ENCODE peak calls at places on chromosomes 11 and 22, in seven cellular contexts. One of them, this sample, is unnamed.

GRCh38 chr22:48897959-48898358 is 929.7 kb downstream of the BRD1 start:
- DNase-seq in Peyer's patch: no peak
- DNase-seq in fibroblast of mammary gland: no peak
- DNase-seq in astrocyte of the cerebellum: no peak
- DNase-seq in endodermal cell: no peak
- DNase-seq in H9: peak
- DNase-seq in epithelial cell of esophagus: no peak
- DNase-seq in this sample: no peak

GRCh38 chr22:29030618-29031235 is 30.9 kb downstream of the C22orf31 start:
- DNase-seq in Peyer's patch: no peak
- DNase-seq in fibroblast of mammary gland: peak
- DNase-seq in astrocyte of the cerebellum: peak
- DNase-seq in endodermal cell: peak
- DNase-seq in H9: peak
- DNase-seq in epithelial cell of esophagus: peak
- DNase-seq in this sample: peak

GRCh38 chr11:97143463-97143862 is 753.6 kb downstream of the JRKL start:
- DNase-seq in Peyer's patch: no peak
- DNase-seq in fibroblast of mammary gland: no peak
- DNase-seq in astrocyte of the cerebellum: no peak
- DNase-seq in endodermal cell: no peak
- DNase-seq in H9: no peak
- DNase-seq in epithelial cell of esophagus: no peak
- DNase-seq in this sample: no peak

GRCh38 chr11:57368106-57368826 is 12.7 kb downstream of the PRG3 start:
- DNase-seq in Peyer's patch: no peak
- DNase-seq in fibroblast of mammary gland: no peak
- DNase-seq in astrocyte of the cerebellum: no peak
- DNase-seq in endodermal cell: no peak
- DNase-seq in H9: no peak
- DNase-seq in epithelial cell of esophagus: peak
- DNase-seq in this sample: no peak

GRCh38 chr11:111631034-111631665 is 28.9 kb downstream of the SIK2 start:
- DNase-seq in Peyer's patch: no peak
- DNase-seq in fibroblast of mammary gland: peak
- DNase-seq in astrocyte of the cerebellum: no peak
- DNase-seq in endodermal cell: no peak
- DNase-seq in H9: no peak
- DNase-seq in epithelial cell of esophagus: no peak
- DNase-seq in this sample: no peak

GRCh38 chr11:100686476-100686875 is 612 bp upstream of the ARHGAP42 start:
- DNase-seq in Peyer's patch: no peak
- DNase-seq in fibroblast of mammary gland: no peak
- DNase-seq in astrocyte of the cerebellum: no peak
- DNase-seq in endodermal cell: peak
- DNase-seq in H9: peak
- DNase-seq in epithelial cell of esophagus: no peak
- DNase-seq in this sample: no peak

GRCh38 chr11:61554172-61554988 is 26.5 kb downstream of the SYT7 start:
- DNase-seq in Peyer's patch: no peak
- DNase-seq in fibroblast of mammary gland: peak
- DNase-seq in astrocyte of the cerebellum: no peak
- DNase-seq in endodermal cell: no peak
- DNase-seq in H9: no peak
- DNase-seq in epithelial cell of esophagus: peak
- DNase-seq in this sample: no peak

GRCh38 chr22:31103899-31104694 is 3.3 kb downstream of the SELENOM start:
- DNase-seq in Peyer's patch: no peak
- DNase-seq in fibroblast of mammary gland: no peak
- DNase-seq in astrocyte of the cerebellum: no peak
- DNase-seq in endodermal cell: no peak
- DNase-seq in H9: no peak
- DNase-seq in epithelial cell of esophagus: no peak
- DNase-seq in this sample: peak

GRCh38 chr11:105979997-105980703 is 41.9 kb downstream of the MSANTD4 start:
- DNase-seq in Peyer's patch: no peak
- DNase-seq in fibroblast of mammary gland: no peak
- DNase-seq in astrocyte of the cerebellum: no peak
- DNase-seq in endodermal cell: no peak
- DNase-seq in H9: no peak
- DNase-seq in epithelial cell of esophagus: no peak
- DNase-seq in this sample: no peak

GRCh38 chr11:30131535-30131934 is 99.3 kb upstream of the FSHB start:
- DNase-seq in Peyer's patch: no peak
- DNase-seq in fibroblast of mammary gland: no peak
- DNase-seq in astrocyte of the cerebellum: no peak
- DNase-seq in endodermal cell: no peak
- DNase-seq in H9: no peak
- DNase-seq in epithelial cell of esophagus: peak
- DNase-seq in this sample: no peak

GRCh38 chr11:122804796-122805195 is 33.5 kb upstream of the CRTAM start:
- DNase-seq in Peyer's patch: no peak
- DNase-seq in fibroblast of mammary gland: no peak
- DNase-seq in astrocyte of the cerebellum: no peak
- DNase-seq in endodermal cell: no peak
- DNase-seq in H9: no peak
- DNase-seq in epithelial cell of esophagus: peak
- DNase-seq in this sample: no peak

GRCh38 chr11:37496196-37496595 is 898.2 kb upstream of the RAG2 start:
- DNase-seq in Peyer's patch: no peak
- DNase-seq in fibroblast of mammary gland: peak
- DNase-seq in astrocyte of the cerebellum: no peak
- DNase-seq in endodermal cell: no peak
- DNase-seq in H9: no peak
- DNase-seq in epithelial cell of esophagus: peak
- DNase-seq in this sample: no peak

GRCh38 chr11:86067230-86068137 is 1.4 kb downstream of the PICALM start:
- DNase-seq in Peyer's patch: no peak
- DNase-seq in fibroblast of mammary gland: no peak
- DNase-seq in astrocyte of the cerebellum: no peak
- DNase-seq in endodermal cell: no peak
- DNase-seq in H9: no peak
- DNase-seq in epithelial cell of esophagus: peak
- DNase-seq in this sample: no peak

GRCh38 chr11:117300301-117300700 is 9.2 kb downstream of the BACE1-AS start:
- DNase-seq in Peyer's patch: no peak
- DNase-seq in fibroblast of mammary gland: peak
- DNase-seq in astrocyte of the cerebellum: peak
- DNase-seq in endodermal cell: peak
- DNase-seq in H9: peak
- DNase-seq in epithelial cell of esophagus: no peak
- DNase-seq in this sample: no peak

GRCh38 chr22:30806391-30806861 is 111.8 kb downstream of the OSBP2 start:
- DNase-seq in Peyer's patch: no peak
- DNase-seq in fibroblast of mammary gland: peak
- DNase-seq in astrocyte of the cerebellum: peak
- DNase-seq in endodermal cell: peak
- DNase-seq in H9: peak
- DNase-seq in epithelial cell of esophagus: peak
- DNase-seq in this sample: peak

GRCh38 chr11:75342231-75342918 is 9.1 kb downstream of the ARRB1 start:
- DNase-seq in Peyer's patch: no peak
- DNase-seq in fibroblast of mammary gland: no peak
- DNase-seq in astrocyte of the cerebellum: no peak
- DNase-seq in endodermal cell: peak
- DNase-seq in H9: no peak
- DNase-seq in epithelial cell of esophagus: no peak
- DNase-seq in this sample: no peak

GRCh38 chr11:10379871-10380568 is 75.0 kb upstream of the AMPD3 start:
- DNase-seq in Peyer's patch: no peak
- DNase-seq in fibroblast of mammary gland: peak
- DNase-seq in astrocyte of the cerebellum: no peak
- DNase-seq in endodermal cell: no peak
- DNase-seq in H9: no peak
- DNase-seq in epithelial cell of esophagus: peak
- DNase-seq in this sample: peak

DNA sequence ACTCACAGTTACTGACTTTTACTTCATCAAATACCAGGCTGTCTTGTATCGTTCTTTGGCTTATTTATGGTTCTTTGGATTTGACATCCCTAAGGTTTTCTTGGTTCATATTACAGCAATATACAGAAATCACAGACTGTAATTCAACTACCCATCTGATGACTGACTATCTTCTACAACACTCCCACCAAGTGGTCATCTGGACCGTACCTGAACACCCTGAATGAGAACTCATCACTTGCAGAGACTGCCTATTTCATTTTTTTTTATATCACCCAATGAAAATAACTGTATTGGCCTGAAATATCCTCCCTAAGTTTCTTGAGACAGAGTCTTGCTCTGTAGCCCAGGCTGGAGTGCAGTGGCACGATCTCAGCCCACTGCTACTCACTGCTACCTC is 9.5 kb upstream of the UPB1 start:
- DNase-seq in Peyer's patch: no peak
- DNase-seq in fibroblast of mammary gland: no peak
- DNase-seq in astrocyte of the cerebellum: no peak
- DNase-seq in endodermal cell: no peak
- DNase-seq in H9: no peak
- DNase-seq in epithelial cell of esophagus: no peak
- DNase-seq in this sample: no peak
- TF ChIP-seq CTCF in Peyer's patch: no peak
- TF ChIP-seq CTCF in fibroblast of mammary gland: no peak
- TF ChIP-seq CTCF in astrocyte of the cerebellum: peak
- TF ChIP-seq CTCF in endodermal cell: peak
- TF ChIP-seq CTCF in H9: peak
- TF ChIP-seq CTCF in epithelial cell of esophagus: no peak
- TF ChIP-seq CTCF in this sample: no peak

DNA sequence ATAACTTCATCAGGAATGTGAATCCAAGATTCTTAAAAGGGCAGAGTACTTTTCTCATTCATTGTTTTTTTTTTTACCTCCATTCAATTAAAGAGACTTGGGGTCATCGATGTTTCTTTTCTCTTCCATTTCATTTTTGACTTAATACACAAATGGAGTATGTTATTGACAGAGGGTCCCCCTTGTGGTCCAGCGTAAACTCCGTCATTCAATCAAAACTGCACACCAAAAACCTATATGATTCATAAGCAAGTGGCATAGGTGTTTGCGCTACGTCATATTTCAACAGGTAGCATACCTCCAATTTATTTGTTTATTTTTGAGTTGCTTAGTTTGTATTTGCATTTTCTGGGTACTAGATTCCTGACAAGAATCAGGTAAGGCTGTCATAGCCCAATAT is 12.7 kb upstream of the FOLH1 start:
- DNase-seq in Peyer's patch: no peak
- DNase-seq in fibroblast of mammary gland: no peak
- DNase-seq in astrocyte of the cerebellum: no peak
- DNase-seq in endodermal cell: no peak
- DNase-seq in H9: no peak
- DNase-seq in epithelial cell of esophagus: no peak
- DNase-seq in this sample: no peak
- TF ChIP-seq CTCF in Peyer's patch: no peak
- TF ChIP-seq CTCF in fibroblast of mammary gland: no peak
- TF ChIP-seq CTCF in astrocyte of the cerebellum: no peak
- TF ChIP-seq CTCF in endodermal cell: peak
- TF ChIP-seq CTCF in H9: no peak
- TF ChIP-seq CTCF in epithelial cell of esophagus: no peak
- TF ChIP-seq CTCF in this sample: no peak

DNA sequence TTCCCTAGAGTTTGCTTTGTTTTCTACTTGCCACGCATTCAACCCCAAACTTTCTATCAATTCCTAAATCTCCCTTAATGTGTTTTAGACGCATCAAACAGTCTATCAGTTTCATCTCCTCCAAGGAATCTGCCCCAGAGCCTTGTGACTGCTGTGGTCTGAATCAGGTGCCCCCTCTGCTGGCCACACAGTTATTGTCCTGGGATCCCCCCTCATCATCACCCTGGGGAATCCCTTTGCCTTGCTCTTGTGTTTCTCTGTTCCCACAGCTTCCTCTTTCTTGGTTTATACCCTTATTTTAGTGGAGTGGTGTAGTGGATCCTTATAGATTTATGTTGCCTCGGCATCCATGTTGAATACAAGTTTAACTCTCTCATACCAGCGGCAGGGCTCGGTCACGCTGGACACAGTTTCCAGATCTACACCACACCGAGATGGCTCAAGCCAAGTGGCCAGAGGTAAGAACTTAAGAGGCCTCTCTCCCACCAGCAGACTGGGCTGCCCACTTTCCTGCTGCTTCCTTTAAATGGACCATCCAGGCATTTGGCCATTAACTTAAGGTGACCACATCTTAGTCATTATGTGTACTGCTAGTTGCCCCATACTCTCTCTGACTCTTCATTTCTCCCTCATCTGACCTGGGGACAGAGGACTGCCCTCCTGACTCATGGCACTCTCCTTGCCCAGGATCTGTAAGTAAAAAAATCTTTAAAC is 8.2 kb downstream of the UPB1 start:
- DNase-seq in Peyer's patch: peak
- DNase-seq in fibroblast of mammary gland: peak
- DNase-seq in astrocyte of the cerebellum: peak
- DNase-seq in endodermal cell: peak
- DNase-seq in H9: peak
- DNase-seq in epithelial cell of esophagus: peak
- DNase-seq in this sample: no peak
- TF ChIP-seq CTCF in Peyer's patch: peak
- TF ChIP-seq CTCF in fibroblast of mammary gland: peak
- TF ChIP-seq CTCF in astrocyte of the cerebellum: peak
- TF ChIP-seq CTCF in endodermal cell: peak
- TF ChIP-seq CTCF in H9: peak
- TF ChIP-seq CTCF in epithelial cell of esophagus: peak
- TF ChIP-seq CTCF in this sample: peak

GRCh38 chr11:69943506-69943905 is 124.3 kb upstream of the FGF3 start:
- DNase-seq in Peyer's patch: no peak
- DNase-seq in fibroblast of mammary gland: no peak
- DNase-seq in astrocyte of the cerebellum: no peak
- DNase-seq in endodermal cell: no peak
- DNase-seq in H9: no peak
- DNase-seq in epithelial cell of esophagus: no peak
- DNase-seq in this sample: no peak

GRCh38 chr11:69944146-69944795 is 125.1 kb upstream of the FGF3 start:
- DNase-seq in Peyer's patch: no peak
- DNase-seq in fibroblast of mammary gland: no peak
- DNase-seq in astrocyte of the cerebellum: no peak
- DNase-seq in endodermal cell: no peak
- DNase-seq in H9: no peak
- DNase-seq in epithelial cell of esophagus: no peak
- DNase-seq in this sample: no peak

GRCh38 chr11:69941546-69942332 is 122.5 kb upstream of the FGF3 start:
- DNase-seq in Peyer's patch: no peak
- DNase-seq in fibroblast of mammary gland: no peak
- DNase-seq in astrocyte of the cerebellum: no peak
- DNase-seq in endodermal cell: no peak
- DNase-seq in H9: no peak
- DNase-seq in epithelial cell of esophagus: no peak
- DNase-seq in this sample: no peak

GRCh38 chr11:69942333-69942820 is 123.2 kb upstream of the FGF3 start:
- DNase-seq in Peyer's patch: no peak
- DNase-seq in fibroblast of mammary gland: no peak
- DNase-seq in astrocyte of the cerebellum: no peak
- DNase-seq in endodermal cell: no peak
- DNase-seq in H9: no peak
- DNase-seq in epithelial cell of esophagus: no peak
- DNase-seq in this sample: no peak

DNA sequence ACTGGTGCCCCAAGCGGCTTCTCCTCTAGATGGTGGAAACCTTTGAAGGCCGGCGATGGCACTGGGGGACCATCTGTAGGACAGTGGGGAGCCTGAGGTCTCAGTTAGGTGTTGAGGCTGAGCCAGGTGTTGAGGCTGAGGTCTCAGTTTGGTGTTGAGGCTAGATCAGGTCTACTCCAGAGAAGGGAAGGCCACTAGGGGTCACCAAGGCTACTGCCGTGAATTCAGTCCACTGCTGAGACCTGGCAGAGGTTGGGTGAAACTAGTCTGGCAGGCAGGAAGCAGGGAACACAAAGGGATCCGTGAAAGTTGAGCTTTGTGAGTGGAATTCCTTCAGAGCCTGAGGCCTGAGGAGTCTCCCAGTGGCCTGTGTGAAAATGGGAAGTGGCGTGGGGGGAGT is 123.8 kb upstream of the FGF3 start:
- DNase-seq in Peyer's patch: no peak
- DNase-seq in fibroblast of mammary gland: no peak
- DNase-seq in astrocyte of the cerebellum: no peak
- DNase-seq in endodermal cell: peak
- DNase-seq in H9: no peak
- DNase-seq in epithelial cell of esophagus: peak
- DNase-seq in this sample: no peak
- TF ChIP-seq CTCF in Peyer's patch: peak
- TF ChIP-seq CTCF in fibroblast of mammary gland: no peak
- TF ChIP-seq CTCF in astrocyte of the cerebellum: no peak
- TF ChIP-seq CTCF in endodermal cell: peak
- TF ChIP-seq CTCF in H9: peak
- TF ChIP-seq CTCF in epithelial cell of esophagus: no peak
- TF ChIP-seq CTCF in this sample: peak